ENCODE peak calls at places on chromosomes 16 and 17, in ten cellular contexts. A is heart left ventricle; E is RPMI7951; V is stimulated activated CD8-positive, alpha-beta memory T cell treated with anti-CD3 and anti-CD28 coated beads, Interleukin-4, amount 100 ng/mL, for 4 hours; Z is caudate nucleus; I is WTC11; M is ACHN; F is cardiac muscle cell; X is OCI-LY7; L is activated naive CD4-positive, alpha-beta T cell treated with anti-CD3 and anti-CD28 coated beads, Interleukin-2, amount 50 U/mL, for 16 hours. U is an unnamed sample.

GRCh38 chr17:59345476-59345875 is 14.0 kb downstream of the YPEL2 start:
- DNase-seq in Z (no peak), X (no peak), E (no peak), L (no peak), V (no peak), A (no peak), F (no peak), I (no peak), M (no peak), U (no peak)

GRCh38 chr17:28041068-28041843 is 1.2 kb upstream of the NLK start:
- DNase-seq in A (peak), Z (peak), X (peak), L (peak), E (peak), M (peak), F (peak), V (peak), I (peak), U (peak)

GRCh38 chr17:82238562-82239201 is 9.8 kb downstream of the SLC16A3 start:
- DNase-seq in X (no peak), V (no peak), Z (peak), I (no peak), F (no peak), L (peak), M (no peak), A (peak), E (peak), U (no peak)

GRCh38 chr17:45146616-45147101 is 1.6 kb upstream of the HEXIM1 start:
- DNase-seq in M (peak), E (peak), A (no peak), I (no peak), Z (no peak), L (no peak), X (peak), V (no peak), F (no peak), U (no peak)

GRCh38 chr17:8724451-8724850 is 20.2 kb downstream of the CCDC42 start:
- DNase-seq in F (no peak), M (no peak), L (no peak), X (no peak), V (no peak), A (no peak), E (no peak), I (no peak), Z (no peak), U (no peak)

GRCh38 chr17:65468321-65468720 is 93.1 kb downstream of the AXIN2 start:
- DNase-seq in A (no peak), I (no peak), F (no peak), Z (no peak), L (no peak), X (no peak), V (no peak), E (no peak), M (no peak), U (no peak)

GRCh38 chr16:78756189-78756661 is 656.8 kb downstream of the WWOX start:
- DNase-seq in A (no peak), M (no peak), L (no peak), V (no peak), E (no peak), I (no peak), X (no peak), F (no peak), Z (no peak), U (no peak)

GRCh38 chr17:80959330-80960036 is 32.2 kb upstream of the CHMP6 start:
- DNase-seq in E (peak), M (no peak), X (no peak), V (no peak), F (no peak), L (no peak), Z (peak), I (no peak), A (peak), U (peak)

GRCh38 chr17:58487589-58488427 is at the start of gene HSF5:
- DNase-seq in A (peak), I (peak), V (peak), M (no peak), L (peak), E (no peak), F (no peak), Z (no peak), X (no peak), U (no peak)

GRCh38 chr17:9932481-9932880 is 27.4 kb upstream of the RCVRN start:
- DNase-seq in Z (no peak), A (no peak), M (no peak), X (no peak), F (no peak), L (no peak), V (no peak), I (no peak), E (no peak), U (no peak)

GRCh38 chr17:80883831-80884735 is 107.6 kb upstream of the CHMP6 start:
- DNase-seq in X (no peak), E (no peak), A (peak), V (no peak), Z (no peak), L (no peak), F (no peak), I (no peak), M (no peak), U (no peak)

GRCh38 chr16:67526149-67526732 is 2.4 kb upstream of the RIPOR1 start:
- DNase-seq in X (no peak), M (no peak), L (no peak), E (no peak), A (no peak), Z (no peak), F (no peak), V (no peak), I (no peak), U (no peak)

GRCh38 chr16:69941251-69942098 is 9.7 kb upstream of the CLEC18A start:
- DNase-seq in A (no peak), E (no peak), V (no peak), X (no peak), F (no peak), M (no peak), Z (no peak), I (no peak), L (no peak), U (no peak)

GRCh38 chr17:82394296-82394695 is 22.7 kb downstream of the UTS2R start:
- DNase-seq in E (no peak), A (no peak), X (no peak), M (no peak), I (no peak), L (no peak), F (no peak), V (no peak), Z (no peak), U (no peak)

U was measured in MG63.